ENCODE peak calls at places on chromosomes 16 and 17, in six cellular contexts. S is A673, E is cardiac fibroblast, B is lower lobe of right lung, U is AG09309, Y is heart left ventricle. F is an unnamed sample.

GRCh38 chr16:886084-886543 is 84.7 kb downstream of the LMF1 start:
- DNase-seq in S (no peak), E (no peak), B (peak; percentile 28), U (no peak), Y (peak; percentile 60), F (no peak)

GRCh38 chr17:76626442-76626841 is 17.1 kb downstream of the ST6GALNAC1 start:
- DNase-seq in S (no peak), E (no peak), B (no peak), U (no peak), Y (no peak), F (no peak)

GRCh38 chr16:5509794-5510193 is 412.2 kb upstream of the EEF2KMT start:
- DNase-seq in S (no peak), E (no peak), B (peak; percentile 53), U (no peak), Y (no peak), F (no peak)

GRCh38 chr17:72661093-72661944 is 431.2 kb downstream of the SLC39A11 start:
- DNase-seq in S (no peak), E (no peak), B (no peak), U (no peak), Y (no peak), F (no peak)

GRCh38 chr17:46126840-46127239 is 66.4 kb downstream of the KANSL1 start:
- DNase-seq in S (no peak), E (no peak), B (no peak), U (no peak), Y (no peak), F (no peak)

GRCh38 chr16:29674188-29674587 is 4.8 kb upstream of the QPRT start:
- DNase-seq in S (peak; percentile 60), E (peak; percentile 42), B (peak; percentile 61), U (no peak), Y (no peak), F (peak; percentile 47)

GRCh38 chr16:28845173-28846079 is 722 bp downstream of the TUFM start:
- DNase-seq in S (peak; percentile 77), E (peak; percentile 44), B (no peak), U (no peak), Y (no peak), F (no peak)

GRCh38 chr16:1903220-1903574 is 15.0 kb downstream of the HS3ST6 start:
- DNase-seq in S (no peak), E (no peak), B (no peak), U (no peak), Y (no peak), F (no peak)

GRCh38 chr17:29005936-29006438 is at the start of gene SEZ6:
- DNase-seq in S (peak; percentile 87), E (peak; percentile 51), B (peak; percentile 75), U (no peak), Y (peak; percentile 87), F (peak; percentile 47)

GRCh38 chr17:62804025-62804424 is 4.1 kb downstream of the MARCHF10 start:
- DNase-seq in S (no peak), E (no peak), B (no peak), U (no peak), Y (no peak), F (no peak)

GRCh38 chr17:41308918-41309359 is at the start of gene KRTAP16-1:
- DNase-seq in S (no peak), E (no peak), B (no peak), U (no peak), Y (no peak), F (no peak)

GRCh38 chr16:86322840-86323239 is 187.5 kb upstream of the FOXF1 start:
- DNase-seq in S (no peak), E (no peak), B (no peak), U (no peak), Y (no peak), F (no peak)

GRCh38 chr16:64339052-64339770 is 782.7 kb downstream of the CDH11 start:
- DNase-seq in S (no peak), E (peak; percentile 87), B (no peak), U (peak; percentile 65), Y (no peak), F (peak; percentile 84)

GRCh38 chr16:81388357-81388756 is 56.3 kb upstream of the CMIP start:
- DNase-seq in S (no peak), E (no peak), B (no peak), U (no peak), Y (no peak), F (no peak)

GRCh38 chr17:27247071-27247957 is 46.6 kb upstream of the WSB1 start:
- DNase-seq in S (no peak), E (peak; percentile 92), B (peak; percentile 77), U (no peak), Y (peak; percentile 76), F (peak; percentile 40)

GRCh38 chr17:58911741-58912343 is 156.2 kb downstream of the PPM1E start:
- DNase-seq in S (no peak), E (no peak), B (no peak), U (no peak), Y (no peak), F (no peak)

GRCh38 chr16:88292007-88292940 is 90.5 kb upstream of the ZNF469 start:
- DNase-seq in S (no peak), E (peak; percentile 56), B (no peak), U (no peak), Y (no peak), F (peak; percentile 70)

GRCh38 chr16:80948886-80949502 is 57.7 kb downstream of the CMC2 start:
- DNase-seq in S (peak; percentile 72), E (peak; percentile 83), B (peak; percentile 61), U (no peak), Y (peak; percentile 73), F (peak; percentile 55)

GRCh38 chr17:19269641-19270040 is 32.5 kb downstream of the EPN2 start:
- DNase-seq in S (no peak), E (no peak), B (no peak), U (no peak), Y (no peak), F (no peak)

GRCh38 chr17:19271751-19272357 is 34.7 kb downstream of the EPN2 start:
- DNase-seq in S (no peak), E (no peak), B (no peak), U (no peak), Y (no peak), F (peak; percentile 32)

GRCh38 chr17:19270951-19271611 is 33.9 kb downstream of the EPN2 start:
- DNase-seq in S (no peak), E (no peak), B (no peak), U (no peak), Y (no peak), F (no peak)

GRCh38 chr17:19269102-19269501 is 31.9 kb downstream of the EPN2 start:
- DNase-seq in S (no peak), E (no peak), B (no peak), U (no peak), Y (no peak), F (no peak)

DNA sequence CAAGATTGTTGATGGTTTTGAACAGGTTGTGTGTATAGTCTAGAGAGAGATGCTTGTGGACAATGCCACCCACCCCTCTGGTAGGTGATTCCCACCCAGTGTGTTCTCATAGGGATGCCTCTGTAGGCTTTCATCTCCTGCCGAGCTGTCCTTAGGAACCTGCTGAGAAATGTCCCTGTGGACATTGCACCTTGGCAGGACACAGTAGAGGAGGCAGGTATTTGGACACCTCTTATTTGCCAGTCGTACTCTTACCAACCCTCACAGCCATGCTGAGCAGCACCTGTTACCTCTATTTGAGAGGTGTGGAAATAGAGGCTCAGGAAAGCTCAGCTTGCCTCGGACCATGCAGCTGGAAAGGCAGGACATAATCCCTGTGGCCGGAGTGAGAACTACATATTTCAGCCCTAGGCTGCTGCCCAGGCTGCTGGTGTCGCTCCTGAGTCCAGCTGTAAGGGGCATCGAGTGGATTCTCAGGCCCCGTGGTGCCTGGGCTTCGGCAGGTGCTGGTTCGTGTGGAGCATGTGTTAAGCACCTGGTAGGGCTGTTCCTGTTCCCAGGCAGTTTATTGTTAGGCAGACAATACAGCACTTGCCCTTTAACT is 33.3 kb downstream of the EPN2 start:
- DNase-seq in S (no peak), E (no peak), B (no peak), U (no peak), Y (no peak), F (no peak)
- TF ChIP-seq CTCF in S (no peak), E (no peak), B (no peak), U (no peak), Y (peak; percentile 24), F (no peak)

GRCh38 chr17:57259817-57260216 is 3.5 kb downstream of the MSI2 start:
- DNase-seq in S (no peak), E (no peak), B (no peak), U (no peak), Y (no peak), F (no peak)
- H3K4me3 ChIP-seq in S (no peak overlapping the region), E (no peak overlapping the region), B (no peak overlapping the region), U (no peak overlapping the region), Y (no peak overlapping the region), F (no peak overlapping the region)

DNA sequence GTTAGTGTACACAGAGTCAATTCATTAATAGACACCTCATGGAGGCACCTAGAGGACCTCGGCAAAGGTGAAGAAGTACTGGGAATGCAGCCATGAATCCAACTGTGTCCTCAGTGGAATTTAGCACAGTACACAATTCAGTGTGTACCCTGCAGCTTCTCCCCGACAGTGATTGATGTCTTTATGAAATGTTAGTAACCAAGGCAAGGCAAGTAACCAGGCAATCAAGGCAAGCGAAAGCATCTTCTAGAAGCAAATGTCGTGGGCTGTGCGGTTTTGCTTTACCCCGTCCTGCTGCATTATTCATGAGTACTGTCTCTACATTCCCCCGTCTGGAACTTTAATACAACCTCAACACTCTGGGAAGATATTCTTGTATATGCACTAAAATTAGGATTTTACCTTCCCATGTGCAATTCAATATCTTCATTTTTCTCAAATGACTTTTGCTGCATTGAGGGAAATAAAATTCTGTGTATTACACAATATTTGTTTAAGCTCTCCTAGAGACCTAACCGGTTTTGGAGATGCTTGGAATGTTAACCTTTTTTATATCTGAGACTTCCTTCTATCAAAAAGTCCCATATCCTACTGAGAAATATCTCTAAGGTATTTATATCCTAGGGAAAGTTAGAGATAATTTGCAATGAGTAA is 52.1 kb upstream of the ADORA2B start:
- DNase-seq in S (peak; percentile 72), E (peak; percentile 27), B (no peak), U (peak; percentile 44), Y (no peak), F (peak; percentile 74)
- TF ChIP-seq CTCF in S (no peak), E (no peak), B (no peak), U (no peak), Y (no peak), F (no peak)

GRCh38 chr17:40091691-40092397 is 8.5 kb downstream of the NR1D1 start:
- DNase-seq in S (no peak), E (no peak), B (peak; percentile 44), U (no peak), Y (peak; percentile 54), F (no peak)
- H3K4me3 ChIP-seq in S (no peak overlapping the region), E (no peak overlapping the region), B (no peak overlapping the region), U (no peak overlapping the region), Y (no peak overlapping the region), F (no peak overlapping the region)

DNA sequence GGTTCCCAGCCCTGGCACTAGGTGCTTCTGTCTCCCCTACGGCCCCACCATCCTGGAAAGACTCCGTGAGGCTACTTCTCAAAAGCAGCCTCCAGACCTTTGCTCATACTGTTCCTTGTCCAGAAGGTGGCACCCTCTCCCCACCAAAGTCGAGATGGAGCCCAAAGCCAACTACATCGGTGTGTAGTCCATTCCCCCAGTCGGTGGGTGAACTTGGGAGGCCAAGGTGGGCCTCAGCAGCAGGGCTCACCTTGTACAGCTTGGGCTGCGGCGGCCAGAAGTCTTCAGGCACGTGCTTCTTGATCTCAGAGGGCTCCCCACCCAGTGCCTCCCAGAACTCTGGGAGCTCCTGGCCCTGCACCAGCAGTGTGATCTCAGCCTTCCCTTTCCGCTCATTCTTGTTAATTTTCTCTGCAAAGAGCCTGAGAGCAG is 10.2 kb downstream of the FLII start:
- DNase-seq in S (peak; percentile 84), E (peak; percentile 77), B (no peak), U (no peak), Y (no peak), F (peak; percentile 79)
- TF ChIP-seq CTCF in S (peak; percentile 78), E (peak; percentile 69), B (peak; percentile 66), U (peak; percentile 77), Y (peak; percentile 72), F (peak; percentile 74)